ENCODE peak calls at places on chromosome 22, in five cellular contexts. B is HepG2, J is HCT116, U is iPS DF 6.9, H is endothelial cell of umbilical vein. E is an unnamed sample.

GRCh38 chr22:39153220-39153860 is 860 bp upstream of the CBX7 start:
- DNase-seq in B (no peak), J (no peak), U (no peak), H (no peak), E (no peak)

GRCh38 chr22:45072322-45072903 is 62.6 kb upstream of the PHF21B start:
- DNase-seq in B (no peak), J (peak; percentile 77), U (peak; percentile 60), H (no peak), E (peak; percentile 21)

GRCh38 chr22:35318346-35319215 is 18.9 kb downstream of the TOM1 start:
- DNase-seq in B (no peak), J (no peak), U (no peak), H (no peak), E (no peak)

GRCh38 chr22:38947321-38948112 is 9.9 kb upstream of the APOBEC3A start:
- DNase-seq in B (no peak), J (no peak), U (no peak), H (no peak), E (no peak)

GRCh38 chr22:50059185-50059880 is 1.2 kb upstream of the TTLL8 start:
- DNase-seq in B (peak; percentile 24), J (no peak), U (peak; percentile 22), H (peak; percentile 22), E (no peak)

GRCh38 chr22:36916034-36916433 is 2.6 kb downstream of the CSF2RB start:
- DNase-seq in B (no peak), J (no peak), U (no peak), H (no peak), E (no peak)

GRCh38 chr22:49734882-49735281 is 92.8 kb downstream of the BRD1 start:
- DNase-seq in B (no peak), J (no peak), U (no peak), H (no peak), E (no peak)

GRCh38 chr22:42376721-42377177 is 55.5 kb downstream of the NFAM1 start:
- DNase-seq in B (no peak), J (no peak), U (no peak), H (no peak), E (no peak)

GRCh38 chr22:27438271-27438980 is 363.1 kb downstream of the MN1 start:
- DNase-seq in B (no peak), J (no peak), U (no peak), H (no peak), E (peak; percentile 25)

GRCh38 chr22:22810018-22810427 is 77.6 kb upstream of the IGLL5 start:
- DNase-seq in B (peak; percentile 50), J (peak; percentile 36), U (peak; percentile 37), H (peak; percentile 7), E (no peak)

GRCh38 chr22:41285441-41285819 is 557 bp downstream of the RANGAP1 start:
- DNase-seq in B (peak; percentile 56), J (peak; percentile 64), U (no peak), H (peak; percentile 78), E (peak; percentile 20)

GRCh38 chr22:31346255-31346732 is at the start of gene PATZ1:
- DNase-seq in B (peak; percentile 91), J (peak; percentile 51), U (no peak), H (peak; percentile 71), E (peak; percentile 62)

GRCh38 chr22:33666661-33667619 is 253.3 kb downstream of the LARGE1 start:
- DNase-seq in B (no peak), J (no peak), U (no peak), H (no peak), E (no peak)

GRCh38 chr22:40651057-40651456 is 14.5 kb upstream of the MRTFA start:
- DNase-seq in B (no peak), J (no peak), U (no peak), H (no peak), E (no peak)

GRCh38 chr22:23836281-23836680 is 2.5 kb downstream of the DERL3 start:
- DNase-seq in B (no peak), J (no peak), U (no peak), H (no peak), E (no peak)

GRCh38 chr22:37275622-37276021 is 6.7 kb upstream of the CYTH4 start:
- DNase-seq in B (no peak), J (no peak), U (no peak), H (no peak), E (no peak)

GRCh38 chr22:44086759-44087158 is 62.7 kb downstream of the PARVB start:
- DNase-seq in B (no peak), J (no peak), U (no peak), H (no peak), E (no peak)

GRCh38 chr22:19062139-19062789 is 59.9 kb downstream of the DGCR2 start:
- DNase-seq in B (no peak), J (no peak), U (no peak), H (peak; percentile 57), E (no peak)

GRCh38 chr22:24819941-24820461 is 14.0 kb downstream of the SGSM1 start:
- DNase-seq in B (no peak), J (no peak), U (no peak), H (no peak), E (peak; percentile 36)

GRCh38 chr22:32318361-32318760 is 39.3 kb upstream of the RFPL3 start:
- DNase-seq in B (no peak), J (no peak), U (no peak), H (no peak), E (no peak)

GRCh38 chr22:27460596-27461347 is 340.8 kb downstream of the MN1 start:
- DNase-seq in B (no peak), J (no peak), U (no peak), H (no peak), E (no peak)

GRCh38 chr22:24432059-24432853 is 4.9 kb downstream of the ADORA2A start:
- DNase-seq in B (no peak), J (no peak), U (no peak), H (no peak), E (peak; percentile 62)

GRCh38 chr22:44901301-44901700 is 108.5 kb downstream of the PHF21B start:
- DNase-seq in B (no peak), J (peak; percentile 7), U (no peak), H (no peak), E (no peak)

GRCh38 chr22:23767673-23768548 is at the start of gene CHCHD10:
- DNase-seq in B (peak; percentile 75), J (peak; percentile 60), U (no peak), H (peak; percentile 73), E (peak; percentile 81)

GRCh38 chr22:30344447-30345200 is 12.1 kb downstream of the SF3A1 start:
- DNase-seq in B (no peak), J (no peak), U (no peak), H (no peak), E (no peak)

GRCh38 chr22:36439481-36440271 is 41.8 kb downstream of the TXN2 start:
- DNase-seq in B (peak; percentile 53), J (no peak), U (no peak), H (peak; percentile 75), E (no peak)

GRCh38 chr22:41620646-41621098 is at the start of gene DESI1:
- DNase-seq in B (peak; percentile 21), J (no peak), U (no peak), H (no peak), E (no peak)

DNA sequence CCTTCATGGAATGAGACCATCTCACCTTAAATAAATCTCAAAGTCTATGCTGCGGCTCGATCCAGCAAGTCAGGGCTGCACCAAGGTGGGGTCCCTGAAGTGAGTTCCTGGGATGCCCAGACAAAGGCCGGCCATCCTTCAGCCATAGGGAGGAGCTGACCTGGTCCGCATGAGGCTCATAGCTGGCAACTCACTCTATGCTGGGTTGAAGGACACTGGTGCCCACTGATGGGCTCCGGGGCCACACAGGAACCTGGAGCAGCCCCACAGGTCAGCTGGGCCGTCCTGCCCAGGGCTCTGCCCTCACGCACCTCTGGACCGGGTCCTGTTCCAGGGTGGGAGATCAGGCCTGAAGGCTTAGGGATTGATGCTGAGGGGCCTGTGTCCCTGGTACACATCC is 1339.3 kb downstream of the TBC1D22A start:
- DNase-seq in B (no peak), J (no peak), U (no peak), H (no peak), E (no peak)
- H3K9me3 ChIP-seq in B (no peaks in the 10 kb centered on the region), J (no peaks in the 10 kb centered on the region), U (peaks cover 43% of the 10 kb centered on the region), H (peaks cover 6% of the 10 kb centered on the region), E (no peaks in the 10 kb centered on the region)

GRCh38 chr22:20131856-20132685 is 467 bp downstream of the ZDHHC8 start:
- DNase-seq in B (no peak), J (no peak), U (no peak), H (no peak), E (no peak)

GRCh38 chr22:20133930-20134549 is 2.4 kb downstream of the ZDHHC8 start:
- DNase-seq in B (no peak), J (no peak), U (no peak), H (no peak), E (no peak)

GRCh38 chr22:20130739-20131592 is 638 bp upstream of the ZDHHC8 start:
- DNase-seq in B (peak; percentile 28), J (peak; percentile 24), U (no peak), H (peak; percentile 82), E (peak; percentile 78)

GRCh38 chr22:20131593-20131855 is at the start of gene ZDHHC8:
- DNase-seq in B (no peak), J (no peak), U (no peak), H (no peak), E (no peak)

GRCh38 chr22:20132686-20133246 is 1.2 kb downstream of the ZDHHC8 start:
- DNase-seq in B (no peak), J (no peak), U (no peak), H (no peak), E (no peak)
- H3K4me1 ChIP-seq in B (peaks cover 44% of the 10 kb centered on the region), J (peaks cover 16% of the 10 kb centered on the region), U (peaks cover 4% of the 10 kb centered on the region), H (peaks cover 6% of the 10 kb centered on the region), E (peaks cover 9% of the 10 kb centered on the region)

GRCh38 chr22:47535681-47536080 is 773.2 kb downstream of the TBC1D22A start:
- DNase-seq in B (no peak), J (no peak), U (no peak), H (no peak), E (no peak)

GRCh38 chr22:47539374-47539773 is 776.9 kb downstream of the TBC1D22A start:
- DNase-seq in B (no peak), J (no peak), U (no peak), H (no peak), E (no peak)

GRCh38 chr22:47544696-47545095 is 782.2 kb downstream of the TBC1D22A start:
- DNase-seq in B (no peak), J (no peak), U (no peak), H (no peak), E (no peak)

GRCh38 chr22:47543447-47543846 is 781.0 kb downstream of the TBC1D22A start:
- DNase-seq in B (no peak), J (no peak), U (no peak), H (no peak), E (no peak)

GRCh38 chr22:47540011-47540410 is 777.6 kb downstream of the TBC1D22A start:
- DNase-seq in B (no peak), J (no peak), U (no peak), H (no peak), E (no peak)
- H3K9me3 ChIP-seq in B (no peaks in the 10 kb centered on the region), J (no peaks in the 10 kb centered on the region), U (peaks cover 26% of the 10 kb centered on the region), H (peaks cover 7% of the 10 kb centered on the region), E (no peaks in the 10 kb centered on the region)

GRCh38 chr22:17873804-17874203 is 99.5 kb upstream of the BID start:
- DNase-seq in B (no peak), J (no peak), U (no peak), H (no peak), E (no peak)

GRCh38 chr22:17872491-17872890 is 98.2 kb upstream of the BID start:
- DNase-seq in B (no peak), J (no peak), U (no peak), H (no peak), E (no peak)

GRCh38 chr22:17873116-17873515 is 98.8 kb upstream of the BID start:
- DNase-seq in B (no peak), J (no peak), U (no peak), H (no peak), E (no peak)

GRCh38 chr22:17870408-17870807 is 96.1 kb upstream of the BID start:
- DNase-seq in B (no peak), J (no peak), U (no peak), H (no peak), E (no peak)

GRCh38 chr22:17871726-17872458 is 97.6 kb upstream of the BID start:
- DNase-seq in B (no peak), J (no peak), U (no peak), H (no peak), E (no peak)
- H3K4me1 ChIP-seq in B (no peaks in the 10 kb centered on the region), J (no peaks in the 10 kb centered on the region), U (no peaks in the 10 kb centered on the region), H (no peaks in the 10 kb centered on the region), E (peaks cover 4% of the 10 kb centered on the region)